ENCODE peak calls at places on chromosomes 2 and 18, in ten cellular contexts. S is GM13976, K is GM12865, Z is choroid plexus epithelial cell, B is adrenal gland, Y is mucosa of descending colon, E is cardiac muscle cell, F is stomach, T is astrocyte of the spinal cord, C is ascending aorta. P is an unnamed sample.

GRCh38 chr2:3112553-3112952 is 265.1 kb downstream of the EIPR1 start:
- DNase-seq in K (no peak), F (no peak), T (no peak), Z (no peak), Y (no peak), E (no peak), S (no peak), C (no peak), B (no peak), P (no peak)

GRCh38 chr18:68985172-68985820 is 187.4 kb downstream of the CCDC102B start:
- DNase-seq in C (no peak), K (peak; percentile 38), Y (no peak), B (no peak), S (no peak), Z (no peak), T (no peak), E (no peak), F (no peak), P (no peak)

GRCh38 chr2:2633017-2633416 is 301.9 kb upstream of the MYT1L start:
- DNase-seq in S (no peak), C (no peak), T (no peak), Y (no peak), Z (no peak), K (no peak), F (no peak), B (no peak), E (no peak), P (no peak)

GRCh38 chr2:99689135-99689742 is 199.4 kb upstream of the REV1 start:
- DNase-seq in T (no peak), E (no peak), S (no peak), F (no peak), Y (no peak), K (no peak), C (no peak), B (no peak), Z (no peak), P (no peak)

GRCh38 chr18:75071866-75072671 is 136.9 kb downstream of the PTGR3 start:
- DNase-seq in E (no peak), C (peak; percentile 50), Z (no peak), T (no peak), F (no peak), K (no peak), B (no peak), S (no peak), Y (no peak), P (no peak)

GRCh38 chr2:162069200-162069910 is 4.7 kb downstream of the DPP4 start:
- DNase-seq in S (no peak), F (no peak), Y (no peak), C (no peak), B (no peak), Z (no peak), K (no peak), E (no peak), T (no peak), P (no peak)

GRCh38 chr2:109648041-109648527 is 33.9 kb downstream of the SOWAHC start:
- DNase-seq in C (peak; percentile 74), E (peak; percentile 55), B (no peak), K (no peak), Y (no peak), T (no peak), Z (peak; percentile 35), S (no peak), F (no peak), P (no peak)

GRCh38 chr18:58416704-58417683 is 211.9 kb downstream of the ALPK2 start:
- DNase-seq in B (no peak), K (no peak), F (no peak), E (peak; percentile 75), T (peak; percentile 78), Z (peak; percentile 80), S (no peak), C (no peak), Y (no peak), P (no peak)

GRCh38 chr2:196660264-196660663 is 20.7 kb downstream of the CCDC150 start:
- DNase-seq in B (no peak), Z (peak; percentile 61), F (no peak), Y (no peak), S (no peak), K (no peak), E (peak; percentile 23), T (peak; percentile 10), C (no peak), P (no peak)

GRCh38 chr2:227822416-227823003 is 8.9 kb downstream of the CCL20 start:
- DNase-seq in Y (no peak), K (no peak), F (no peak), B (no peak), E (peak; percentile 27), T (peak; percentile 74), C (no peak), Z (no peak), S (no peak), P (no peak)

GRCh38 chr18:62122330-62122729 is 64.5 kb downstream of the PIGN start:
- DNase-seq in E (no peak), Z (no peak), T (no peak), Y (no peak), F (no peak), K (no peak), B (no peak), C (no peak), S (no peak), P (no peak)

GRCh38 chr2:110983130-110983529 is 137.6 kb upstream of the BCL2L11 start:
- DNase-seq in Z (no peak), K (no peak), T (no peak), B (no peak), S (no peak), Y (no peak), C (no peak), E (peak; percentile 20), F (no peak), P (no peak)

GRCh38 chr18:13192970-13193369 is 25.6 kb upstream of the LDLRAD4 start:
- DNase-seq in B (no peak), T (no peak), E (no peak), C (no peak), F (no peak), S (no peak), Z (no peak), Y (no peak), K (no peak), P (no peak)

GRCh38 chr18:13198701-13199100 is 19.9 kb upstream of the LDLRAD4 start:
- DNase-seq in T (no peak), Y (no peak), E (no peak), S (no peak), Z (no peak), K (no peak), F (no peak), B (no peak), C (no peak), P (no peak)

GRCh38 chr18:13199169-13199568 is 19.4 kb upstream of the LDLRAD4 start:
- DNase-seq in Y (no peak), B (no peak), Z (no peak), C (no peak), F (no peak), E (no peak), T (no peak), K (no peak), S (no peak), P (no peak)

GRCh38 chr18:13191779-13192178 is 26.8 kb upstream of the LDLRAD4 start:
- DNase-seq in S (no peak), Z (peak; percentile 48), T (peak; percentile 7), K (no peak), B (no peak), F (peak; percentile 78), C (no peak), Y (no peak), E (peak; percentile 60), P (no peak)

GRCh38 chr18:13194239-13194638 is 24.3 kb upstream of the LDLRAD4 start:
- DNase-seq in Z (no peak), F (no peak), S (no peak), T (no peak), K (no peak), B (no peak), E (no peak), Y (no peak), C (no peak), P (no peak)
- TF ChIP-seq CTCF in Z (no peak), F (no peak), S (no peak), T (no peak), K (no peak), B (no peak), E (no peak), Y (no peak), C (no peak), P (no peak)

GRCh38 chr2:75667884-75668283 is 21.3 kb downstream of the MRPL19 start:
- DNase-seq in E (no peak), T (peak; percentile 5), F (no peak), Z (no peak), Y (no peak), S (no peak), C (no peak), B (no peak), K (no peak), P (no peak)

DNA sequence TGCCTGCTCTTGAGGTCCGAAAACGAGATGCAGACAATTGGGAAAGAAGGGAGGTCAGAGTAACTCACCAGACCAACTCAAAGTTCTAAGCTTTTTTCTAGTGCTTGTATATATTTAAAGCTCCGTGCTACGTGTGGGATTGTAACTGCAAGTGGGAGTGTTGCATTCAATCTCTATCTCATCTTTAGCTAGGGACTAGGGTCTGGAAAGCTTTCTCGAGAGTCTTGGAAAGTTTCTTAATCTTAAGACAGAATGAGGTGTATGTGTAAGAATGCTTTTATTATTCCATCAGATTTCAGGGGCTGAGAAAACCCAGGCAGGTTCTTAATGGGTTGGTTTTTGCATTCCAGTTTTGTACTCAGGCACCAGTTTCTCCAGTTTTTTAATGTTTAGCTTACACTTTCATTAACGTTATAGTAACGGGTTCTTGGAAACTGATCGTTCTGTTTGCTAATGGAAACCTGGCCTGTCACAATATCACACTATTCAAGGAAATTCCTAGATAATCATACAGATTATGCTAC is 20.3 kb downstream of the MRPL19 start:
- DNase-seq in F (no peak), Y (no peak), Z (no peak), B (no peak), C (no peak), K (no peak), T (no peak), E (no peak), S (no peak), P (no peak)
- TF ChIP-seq CTCF in F (no peak), Y (no peak), Z (no peak), B (no peak), C (no peak), K (no peak), T (no peak), E (no peak), S (no peak), P (no peak)

GRCh38 chr2:187783446-187783845 is 229.2 kb upstream of the TFPI start:
- DNase-seq in T (no peak), S (no peak), B (no peak), Z (peak; percentile 11), F (no peak), E (no peak), K (no peak), Y (no peak), C (no peak), P (no peak)
- TF ChIP-seq CTCF in T (peak; percentile 17), S (no peak), B (no peak), Z (peak; percentile 13), F (no peak), E (no peak), K (no peak), Y (no peak), C (no peak), P (no peak)

GRCh38 chr2:19369341-19369955 is 11.0 kb upstream of the OSR1 start:
- DNase-seq in S (no peak), F (no peak), E (peak; percentile 78), Y (no peak), Z (peak; percentile 82), B (no peak), C (no peak), K (no peak), T (peak; percentile 56), P (no peak)
- TF ChIP-seq CTCF in S (no peak), F (no peak), E (peak; percentile 76), Y (no peak), Z (peak; percentile 85), B (no peak), C (no peak), K (no peak), T (peak; percentile 75), P (no peak)

GRCh38 chr2:209322041-209322440 is 101.8 kb upstream of the MAP2 start:
- DNase-seq in S (no peak), Z (peak; percentile 13), E (no peak), K (no peak), Y (no peak), C (no peak), B (no peak), T (no peak), F (no peak), P (no peak)
- TF ChIP-seq CTCF in S (no peak), Z (peak; percentile 26), E (no peak), K (no peak), Y (no peak), C (no peak), B (no peak), T (no peak), F (no peak), P (no peak)

P was measured in GM20000.